ENCODE peak calls at places on chromosomes 3 and 15, in six cellular contexts. D is upper lobe of right lung, R is small intestine, O is right lobe of liver, X is transverse colon, N is bronchial epithelial cell. T is an unnamed sample.

GRCh38 chr3:133535971-133536634 is 37.4 kb upstream of the CDV3 start:
- DNase-seq in D (no peak), X (peak; percentile 27), N (peak; percentile 94), R (peak; percentile 16), O (peak; percentile 49), T (peak; percentile 52)

GRCh38 chr3:37072892-37073291 is 79.6 kb downstream of the MLH1 start:
- DNase-seq in O (no peak), N (peak; percentile 34), D (no peak), R (no peak), X (peak; percentile 32), T (no peak)

GRCh38 chr15:41782486-41783271 is 8.4 kb downstream of the MAPKBP1 start:
- DNase-seq in O (no peak), N (no peak), D (no peak), R (no peak), X (no peak), T (no peak)

GRCh38 chr3:191366675-191367074 is 36.3 kb upstream of the UTS2B start:
- DNase-seq in X (no peak), D (no peak), N (no peak), O (no peak), R (no peak), T (no peak)

GRCh38 chr3:42099020-42099765 is 8.0 kb downstream of the TRAK1 start:
- DNase-seq in R (no peak), O (no peak), X (no peak), D (no peak), N (no peak), T (peak; percentile 91)

GRCh38 chr15:88896339-88897033 is 1.1 kb upstream of the HAPLN3 start:
- DNase-seq in O (no peak), D (no peak), X (no peak), N (no peak), R (no peak), T (peak; percentile 9)

GRCh38 chr3:113227146-113227545 is 15.8 kb downstream of the BOC start:
- DNase-seq in O (no peak), R (no peak), D (no peak), N (no peak), X (no peak), T (peak; percentile 30)

GRCh38 chr3:139117136-139117675 is 72.5 kb upstream of the PRR23C start:
- DNase-seq in D (no peak), N (peak; percentile 64), R (no peak), O (no peak), X (peak; percentile 32), T (no peak)

GRCh38 chr15:98657721-98658120 is 9.4 kb downstream of the IGF1R start:
- DNase-seq in R (peak; percentile 28), N (peak; percentile 95), D (no peak), O (no peak), X (no peak), T (no peak)

GRCh38 chr15:80153900-80154299 is 1.1 kb downstream of the FAH start:
- DNase-seq in R (no peak), X (no peak), D (no peak), N (no peak), O (no peak), T (no peak)

GRCh38 chr3:169699536-169700050 is 36.1 kb upstream of the MECOM start:
- DNase-seq in R (no peak), D (no peak), X (no peak), N (no peak), O (no peak), T (peak; percentile 78)

GRCh38 chr3:39088889-39089288 is 18.5 kb downstream of the GORASP1 start:
- DNase-seq in X (no peak), D (no peak), R (no peak), O (no peak), N (peak; percentile 15), T (no peak)

GRCh38 chr15:101481917-101482525 is 7.5 kb downstream of the PCSK6 start:
- DNase-seq in O (no peak), X (no peak), D (no peak), N (peak; percentile 30), R (no peak), T (no peak)

GRCh38 chr3:78831446-78831972 is 936.3 kb downstream of the ROBO1 start:
- DNase-seq in N (no peak), O (no peak), X (no peak), D (no peak), R (no peak), T (no peak)

GRCh38 chr15:51281368-51281967 is 56.9 kb downstream of the CYP19A1 start:
- DNase-seq in O (peak; percentile 51), N (peak; percentile 50), D (peak; percentile 73), R (peak; percentile 36), X (peak; percentile 62), T (peak; percentile 64)

GRCh38 chr3:38354588-38355344 is 8.2 kb downstream of the XYLB start:
- DNase-seq in N (peak; percentile 66), O (no peak), D (no peak), X (peak; percentile 53), R (peak; percentile 37), T (peak; percentile 12)

GRCh38 chr15:54273928-54274327 is 295.7 kb downstream of the UNC13C start:
- DNase-seq in N (no peak), X (no peak), O (no peak), R (no peak), D (no peak), T (no peak)

GRCh38 chr15:73265536-73266153 is 103.1 kb downstream of the HCN4 start:
- DNase-seq in N (peak; percentile 59), R (peak; percentile 33), X (peak; percentile 11), D (no peak), O (no peak), T (no peak)

GRCh38 chr15:43317566-43318184 is 12.7 kb downstream of the LCMT2 start:
- DNase-seq in O (no peak), N (no peak), X (no peak), D (no peak), R (no peak), T (no peak)

GRCh38 chr3:129690406-129690805 is 83.9 kb upstream of the PLXND1 start:
- DNase-seq in N (peak; percentile 80), R (peak; percentile 84), D (no peak), X (no peak), O (no peak), T (no peak)

GRCh38 chr15:92954578-92954977 is 54.5 kb downstream of the CHD2 start:
- DNase-seq in O (no peak), X (no peak), R (peak; percentile 13), N (no peak), D (no peak), T (no peak)

DNA sequence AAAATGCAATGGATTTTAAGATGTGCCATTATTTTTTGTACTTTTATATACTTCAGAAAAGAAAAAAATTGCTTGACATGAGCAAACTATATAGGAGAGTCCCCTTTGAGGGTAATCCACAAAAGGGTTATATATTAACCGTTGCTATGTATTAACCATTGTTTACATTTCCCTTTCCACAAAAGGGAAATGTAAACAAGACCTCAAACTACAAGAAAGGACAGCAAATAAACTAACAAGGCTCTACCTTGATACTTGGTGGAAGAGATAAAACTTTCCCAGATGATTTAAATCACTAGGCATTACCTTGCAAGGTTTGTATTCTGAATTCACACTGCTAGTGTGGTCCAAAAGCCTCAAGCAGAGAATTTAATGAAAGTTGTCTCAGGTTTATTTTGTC is 616.2 kb upstream of the BCHE start:
- DNase-seq in N (no peak), O (no peak), D (no peak), R (no peak), X (no peak), T (no peak)
- H3K4me3 ChIP-seq in N (no peak overlapping the region), O (no peak overlapping the region), D (no peak overlapping the region), R (no peak overlapping the region), X (no peak overlapping the region), T (no peak overlapping the region)

DNA sequence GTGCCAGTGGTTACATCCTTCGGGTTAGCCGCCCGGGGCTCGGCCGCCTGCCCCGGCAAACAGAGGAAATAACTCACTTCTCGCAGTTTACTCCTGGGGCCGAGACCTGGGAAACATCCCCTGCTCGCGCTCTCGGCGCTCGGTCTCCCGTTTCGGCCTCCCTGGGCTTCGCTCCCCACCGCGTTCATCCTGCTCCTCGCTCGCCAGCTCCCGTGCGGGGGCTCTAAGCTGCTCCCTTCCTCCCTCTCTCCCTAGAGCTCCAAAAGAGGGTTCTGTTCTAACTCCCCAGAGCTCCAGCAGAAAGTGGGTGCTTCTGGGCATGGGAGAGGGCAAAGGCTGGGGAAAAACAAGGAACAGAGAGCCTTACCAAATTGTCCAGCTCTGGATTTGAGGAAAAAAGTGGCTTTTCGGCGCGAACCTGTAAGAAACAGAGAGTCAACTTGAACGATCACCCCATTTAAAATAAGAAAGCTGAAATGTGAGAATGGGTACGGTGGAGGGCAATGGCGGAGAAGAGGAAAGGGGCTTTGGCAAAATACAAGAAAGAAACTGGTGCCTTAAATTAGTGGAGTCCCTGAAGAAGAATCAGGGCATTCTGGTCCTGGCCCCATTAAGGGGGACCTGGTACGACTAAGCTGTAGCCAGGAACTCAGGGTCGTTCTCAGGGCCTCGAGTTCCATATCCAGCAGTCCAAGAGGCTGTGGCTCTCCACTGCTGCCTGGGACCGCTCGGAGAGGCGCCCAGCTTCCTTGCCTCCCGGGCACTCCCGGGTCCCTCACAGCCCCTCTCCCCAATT is 5.0 kb downstream of the MEIS2 start:
- DNase-seq in D (no peak), N (no peak), X (no peak), O (no peak), R (no peak), T (no peak)
- H3K4me3 ChIP-seq in D (peak overlapping the region; percentile 76), N (no peak overlapping the region), X (peak overlapping the region; percentile 48), O (no peak overlapping the region), R (no peak overlapping the region), T (no peak overlapping the region)

GRCh38 chr3:14980689-14981088 is 33.3 kb downstream of the NR2C2 start:
- DNase-seq in D (no peak), R (no peak), O (no peak), N (no peak), X (no peak), T (no peak)

GRCh38 chr3:14976317-14976716 is 28.9 kb downstream of the NR2C2 start:
- DNase-seq in X (no peak), N (no peak), R (no peak), D (no peak), O (no peak), T (no peak)
- H3K4me3 ChIP-seq in X (no peak overlapping the region), N (no peak overlapping the region), R (no peak overlapping the region), D (no peak overlapping the region), O (no peak overlapping the region), T (no peak overlapping the region)

GRCh38 chr3:172133830-172134229 is 94.5 kb downstream of the FNDC3B start:
- DNase-seq in D (no peak), O (no peak), X (no peak), N (no peak), R (no peak), T (no peak)
- H3K4me3 ChIP-seq in D (no peak overlapping the region), O (no peak overlapping the region), X (no peak overlapping the region), N (no peak overlapping the region), R (no peak overlapping the region), T (no peak overlapping the region)

GRCh38 chr3:184338538-184338945 is 1.1 kb downstream of the FAM131A start:
- DNase-seq in D (peak; percentile 75), R (no peak), N (peak; percentile 68), O (peak; percentile 52), X (peak; percentile 66), T (peak; percentile 41)
- H3K4me3 ChIP-seq in D (peak overlapping the region; percentile 21), R (no peak overlapping the region), N (peak overlapping the region; percentile 7), O (no peak overlapping the region), X (peak overlapping the region; percentile 12), T (no peak overlapping the region)

GRCh38 chr15:30943654-30944335 is 40.1 kb downstream of the FAN1 start:
- DNase-seq in O (no peak), X (no peak), D (no peak), N (no peak), R (no peak), T (no peak)
- H3K4me3 ChIP-seq in O (no peak overlapping the region), X (no peak overlapping the region), D (no peak overlapping the region), N (no peak overlapping the region), R (no peak overlapping the region), T (no peak overlapping the region)

GRCh38 chr3:50612973-50613851 is 1.6 kb upstream of the CISH start:
- DNase-seq in O (peak; percentile 16), R (no peak), X (no peak), D (no peak), N (no peak), T (no peak)
- H3K4me3 ChIP-seq in O (peak overlapping the region; percentile 93), R (no peak overlapping the region), X (no peak overlapping the region), D (peak overlapping the region; percentile 83), N (no peak overlapping the region), T (no peak overlapping the region)

GRCh38 chr15:77496710-77497107 is 76.0 kb downstream of the HMG20A start:
- DNase-seq in R (peak; percentile 74), O (peak; percentile 86), D (peak; percentile 91), N (peak; percentile 74), X (peak; percentile 85), T (peak; percentile 83)
- H3K4me3 ChIP-seq in R (no peak overlapping the region), O (no peak overlapping the region), D (peak overlapping the region; percentile 6), N (no peak overlapping the region), X (no peak overlapping the region), T (no peak overlapping the region)